ENCODE peak calls at places on chromosomes 12 and 14, in four cellular contexts. One of them, this sample, is unnamed.

GRCh38 chr12:6461401-6462233 is 8.9 kb downstream of the VAMP1 start:
- DNase-seq in fibroblast of the aortic adventitia: no peak
- DNase-seq in transverse colon: peak
- DNase-seq in psoas muscle: peak
- DNase-seq in this sample: no peak

GRCh38 chr14:105852378-105853088 is 326.1 kb downstream of the TMEM121 start:
- DNase-seq in fibroblast of the aortic adventitia: no peak
- DNase-seq in transverse colon: peak
- DNase-seq in psoas muscle: no peak
- DNase-seq in this sample: no peak

GRCh38 chr12:64757778-64758177 is 1.4 kb downstream of the GNS start:
- DNase-seq in fibroblast of the aortic adventitia: peak
- DNase-seq in transverse colon: no peak
- DNase-seq in psoas muscle: no peak
- DNase-seq in this sample: no peak

GRCh38 chr14:74491952-74492351 is 1.2 kb downstream of the NPC2 start:
- DNase-seq in fibroblast of the aortic adventitia: peak
- DNase-seq in transverse colon: no peak
- DNase-seq in psoas muscle: no peak
- DNase-seq in this sample: no peak

GRCh38 chr12:16369156-16369555 is 21.7 kb downstream of the MGST1 start:
- DNase-seq in fibroblast of the aortic adventitia: no peak
- DNase-seq in transverse colon: no peak
- DNase-seq in psoas muscle: no peak
- DNase-seq in this sample: no peak

GRCh38 chr14:99430491-99430890 is 50.2 kb downstream of the SETD3 start:
- DNase-seq in fibroblast of the aortic adventitia: no peak
- DNase-seq in transverse colon: no peak
- DNase-seq in psoas muscle: no peak
- DNase-seq in this sample: no peak

GRCh38 chr12:115176741-115177400 is 492.9 kb upstream of the TBX3 start:
- DNase-seq in fibroblast of the aortic adventitia: no peak
- DNase-seq in transverse colon: no peak
- DNase-seq in psoas muscle: no peak
- DNase-seq in this sample: no peak

GRCh38 chr12:32265920-32266319 is 133.4 kb upstream of the FGD4 start:
- DNase-seq in fibroblast of the aortic adventitia: no peak
- DNase-seq in transverse colon: no peak
- DNase-seq in psoas muscle: no peak
- DNase-seq in this sample: no peak

GRCh38 chr12:102051431-102051965 is 10.3 kb downstream of the WASHC3 start:
- DNase-seq in fibroblast of the aortic adventitia: no peak
- DNase-seq in transverse colon: no peak
- DNase-seq in psoas muscle: no peak
- DNase-seq in this sample: no peak

GRCh38 chr12:52867636-52868035 is 18.8 kb upstream of the KRT78 start:
- DNase-seq in fibroblast of the aortic adventitia: no peak
- DNase-seq in transverse colon: peak
- DNase-seq in psoas muscle: peak
- DNase-seq in this sample: no peak

GRCh38 chr14:57982802-57983201 is 116.9 kb upstream of the SLC35F4 start:
- DNase-seq in fibroblast of the aortic adventitia: no peak
- DNase-seq in transverse colon: no peak
- DNase-seq in psoas muscle: no peak
- DNase-seq in this sample: peak

GRCh38 chr12:69069479-69069878 is 136.5 kb upstream of the CPM start:
- DNase-seq in fibroblast of the aortic adventitia: no peak
- DNase-seq in transverse colon: no peak
- DNase-seq in psoas muscle: no peak
- DNase-seq in this sample: no peak

GRCh38 chr14:64347748-64348147 is 40.4 kb upstream of the MTHFD1 start:
- DNase-seq in fibroblast of the aortic adventitia: no peak
- DNase-seq in transverse colon: no peak
- DNase-seq in psoas muscle: no peak
- DNase-seq in this sample: no peak

GRCh38 chr14:38103542-38104225 is 104.0 kb upstream of the SSTR1 start:
- DNase-seq in fibroblast of the aortic adventitia: no peak
- DNase-seq in transverse colon: no peak
- DNase-seq in psoas muscle: no peak
- DNase-seq in this sample: no peak

GRCh38 chr12:71158361-71158882 is 623 bp upstream of the TSPAN8 start:
- DNase-seq in fibroblast of the aortic adventitia: peak
- DNase-seq in transverse colon: peak
- DNase-seq in psoas muscle: no peak
- DNase-seq in this sample: no peak

GRCh38 chr14:96403409-96403808 is 11.5 kb downstream of the AK7 start:
- DNase-seq in fibroblast of the aortic adventitia: no peak
- DNase-seq in transverse colon: no peak
- DNase-seq in psoas muscle: no peak
- DNase-seq in this sample: no peak

GRCh38 chr12:93415723-93416464 is 25.9 kb downstream of the UBE2N start:
- DNase-seq in fibroblast of the aortic adventitia: peak
- DNase-seq in transverse colon: no peak
- DNase-seq in psoas muscle: no peak
- DNase-seq in this sample: no peak

GRCh38 chr12:27076930-27077329 is 5.4 kb downstream of the C12orf71 start:
- DNase-seq in fibroblast of the aortic adventitia: no peak
- DNase-seq in transverse colon: no peak
- DNase-seq in psoas muscle: no peak
- DNase-seq in this sample: no peak

GRCh38 chr14:64841121-64841611 is 38.5 kb downstream of the SPTB start:
- DNase-seq in fibroblast of the aortic adventitia: peak
- DNase-seq in transverse colon: no peak
- DNase-seq in psoas muscle: peak
- DNase-seq in this sample: no peak

GRCh38 chr14:33646692-33647260 is 304.1 kb downstream of the EGLN3 start:
- DNase-seq in fibroblast of the aortic adventitia: peak
- DNase-seq in transverse colon: no peak
- DNase-seq in psoas muscle: no peak
- DNase-seq in this sample: no peak

GRCh38 chr12:24921251-24922038 is 27.5 kb downstream of the BCAT1 start:
- DNase-seq in fibroblast of the aortic adventitia: peak
- DNase-seq in transverse colon: no peak
- DNase-seq in psoas muscle: no peak
- DNase-seq in this sample: no peak

GRCh38 chr14:87002831-87003230 is 990.2 kb downstream of the GALC start:
- DNase-seq in fibroblast of the aortic adventitia: peak
- DNase-seq in transverse colon: no peak
- DNase-seq in psoas muscle: no peak
- DNase-seq in this sample: no peak

GRCh38 chr12:75177997-75178396 is 31.6 kb downstream of the KCNC2 start:
- DNase-seq in fibroblast of the aortic adventitia: peak
- DNase-seq in transverse colon: no peak
- DNase-seq in psoas muscle: no peak
- DNase-seq in this sample: no peak

GRCh38 chr14:53912121-53912520 is 44.5 kb downstream of the BMP4 start:
- DNase-seq in fibroblast of the aortic adventitia: no peak
- DNase-seq in transverse colon: no peak
- DNase-seq in psoas muscle: no peak
- DNase-seq in this sample: no peak

GRCh38 chr12:131091413-131091975 is 137.8 kb downstream of the ADGRD1 start:
- DNase-seq in fibroblast of the aortic adventitia: no peak
- DNase-seq in transverse colon: peak
- DNase-seq in psoas muscle: no peak
- DNase-seq in this sample: no peak

GRCh38 chr14:55702501-55702900 is 122.5 kb downstream of the KTN1 start:
- DNase-seq in fibroblast of the aortic adventitia: no peak
- DNase-seq in transverse colon: no peak
- DNase-seq in psoas muscle: no peak
- DNase-seq in this sample: no peak

GRCh38 chr12:25082628-25083027 is 112.3 kb downstream of the DNAI7 start:
- DNase-seq in fibroblast of the aortic adventitia: no peak
- DNase-seq in transverse colon: no peak
- DNase-seq in psoas muscle: no peak
- DNase-seq in this sample: no peak

GRCh38 chr14:50520947-50521815 is 11.2 kb downstream of the MAP4K5 start:
- DNase-seq in fibroblast of the aortic adventitia: peak
- DNase-seq in transverse colon: peak
- DNase-seq in psoas muscle: no peak
- DNase-seq in this sample: no peak

GRCh38 chr12:89181271-89181920 is 170.9 kb downstream of the DUSP6 start:
- DNase-seq in fibroblast of the aortic adventitia: peak
- DNase-seq in transverse colon: no peak
- DNase-seq in psoas muscle: no peak
- DNase-seq in this sample: no peak

GRCh38 chr12:26369588-26369987 is 174.2 kb downstream of the SSPN start:
- DNase-seq in fibroblast of the aortic adventitia: peak
- DNase-seq in transverse colon: no peak
- DNase-seq in psoas muscle: no peak
- DNase-seq in this sample: no peak

GRCh38 chr12:2052861-2053674 is at the start of gene CACNA1C:
- DNase-seq in fibroblast of the aortic adventitia: peak
- DNase-seq in transverse colon: peak
- DNase-seq in psoas muscle: peak
- DNase-seq in this sample: peak

GRCh38 chr14:79598339-79598738 is 613.0 kb downstream of the DIO2 start:
- DNase-seq in fibroblast of the aortic adventitia: peak
- DNase-seq in transverse colon: no peak
- DNase-seq in psoas muscle: no peak
- DNase-seq in this sample: no peak

GRCh38 chr14:59679872-59680271 is 103.3 kb upstream of the CCDC175 start:
- DNase-seq in fibroblast of the aortic adventitia: peak
- DNase-seq in transverse colon: no peak
- DNase-seq in psoas muscle: no peak
- DNase-seq in this sample: no peak

GRCh38 chr12:67630373-67631088 is 18.0 kb upstream of the DYRK2 start:
- DNase-seq in fibroblast of the aortic adventitia: no peak
- DNase-seq in transverse colon: peak
- DNase-seq in psoas muscle: peak
- DNase-seq in this sample: no peak
- TF ChIP-seq CTCF in fibroblast of the aortic adventitia: no peak
- TF ChIP-seq CTCF in transverse colon: peak
- TF ChIP-seq CTCF in psoas muscle: no peak
- TF ChIP-seq CTCF in this sample: no peak

DNA sequence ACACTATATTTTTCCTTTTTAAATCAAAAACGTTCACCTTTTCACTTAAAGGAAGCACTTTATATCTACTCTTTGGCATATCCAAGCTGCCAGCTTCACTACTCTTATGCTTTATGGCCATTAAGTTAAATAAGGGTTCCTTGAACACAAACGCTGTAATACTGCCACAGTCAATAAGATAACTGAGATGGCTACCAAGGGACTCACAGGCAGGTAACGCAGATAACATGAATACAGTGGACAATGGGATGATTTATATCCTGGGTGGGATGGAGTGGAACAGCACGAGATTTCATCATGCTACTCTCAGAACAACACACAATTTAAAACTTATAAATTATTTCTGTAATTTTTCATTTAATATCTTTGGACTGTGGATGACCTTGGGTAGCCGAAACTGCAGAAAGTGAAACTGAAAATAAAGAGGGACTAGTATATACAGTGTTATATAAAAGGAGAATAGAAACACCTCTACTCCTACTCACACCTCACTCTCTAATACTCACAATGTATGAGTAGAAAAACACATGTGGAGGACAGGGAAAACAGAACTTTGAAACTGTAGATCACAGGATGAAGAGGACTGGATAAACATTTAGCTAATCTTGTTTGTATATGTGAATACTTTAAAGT is 367.3 kb downstream of the C12orf50 start:
- DNase-seq in fibroblast of the aortic adventitia: peak
- DNase-seq in transverse colon: no peak
- DNase-seq in psoas muscle: no peak
- DNase-seq in this sample: no peak
- H3K4me3 ChIP-seq in fibroblast of the aortic adventitia: peak
- H3K4me3 ChIP-seq in transverse colon: peak
- H3K4me3 ChIP-seq in psoas muscle: no peak
- H3K4me3 ChIP-seq in this sample: no peak

DNA sequence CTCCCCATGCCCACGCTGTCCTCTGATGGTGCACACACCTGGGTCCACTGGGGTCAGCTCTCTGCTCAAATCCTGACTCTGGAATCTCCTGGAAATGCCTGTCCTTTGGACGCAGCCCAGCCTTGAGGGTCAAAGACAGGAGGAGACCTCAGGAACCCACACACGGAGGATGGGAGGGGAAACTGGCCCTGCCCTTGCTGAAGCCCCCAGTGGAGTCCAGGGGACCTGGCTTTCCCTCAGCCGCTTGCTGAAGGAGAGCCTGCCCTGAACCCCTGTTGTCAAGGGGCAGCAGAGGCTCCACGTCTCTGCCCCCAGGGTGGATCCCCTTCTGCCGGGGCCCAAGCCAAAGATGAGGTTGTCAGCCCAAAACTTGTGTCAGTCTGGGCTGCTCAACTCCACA is 16.9 kb downstream of the GALNT9 start:
- DNase-seq in fibroblast of the aortic adventitia: no peak
- DNase-seq in transverse colon: no peak
- DNase-seq in psoas muscle: peak
- DNase-seq in this sample: no peak
- TF ChIP-seq CTCF in fibroblast of the aortic adventitia: no peak
- TF ChIP-seq CTCF in transverse colon: no peak
- TF ChIP-seq CTCF in psoas muscle: no peak
- TF ChIP-seq CTCF in this sample: no peak

GRCh38 chr14:73026243-73026844 is 562 bp downstream of the ZFYVE1 start:
- DNase-seq in fibroblast of the aortic adventitia: no peak
- DNase-seq in transverse colon: no peak
- DNase-seq in psoas muscle: no peak
- DNase-seq in this sample: no peak

GRCh38 chr14:73025544-73025943 is 1.4 kb downstream of the ZFYVE1 start:
- DNase-seq in fibroblast of the aortic adventitia: peak
- DNase-seq in transverse colon: no peak
- DNase-seq in psoas muscle: no peak
- DNase-seq in this sample: no peak

GRCh38 chr14:73026845-73027542 is at the start of gene ZFYVE1:
- DNase-seq in fibroblast of the aortic adventitia: peak
- DNase-seq in transverse colon: peak
- DNase-seq in psoas muscle: peak
- DNase-seq in this sample: peak

GRCh38 chr14:73027984-73028383 is 1.1 kb upstream of the ZFYVE1 start:
- DNase-seq in fibroblast of the aortic adventitia: no peak
- DNase-seq in transverse colon: no peak
- DNase-seq in psoas muscle: no peak
- DNase-seq in this sample: no peak

DNA sequence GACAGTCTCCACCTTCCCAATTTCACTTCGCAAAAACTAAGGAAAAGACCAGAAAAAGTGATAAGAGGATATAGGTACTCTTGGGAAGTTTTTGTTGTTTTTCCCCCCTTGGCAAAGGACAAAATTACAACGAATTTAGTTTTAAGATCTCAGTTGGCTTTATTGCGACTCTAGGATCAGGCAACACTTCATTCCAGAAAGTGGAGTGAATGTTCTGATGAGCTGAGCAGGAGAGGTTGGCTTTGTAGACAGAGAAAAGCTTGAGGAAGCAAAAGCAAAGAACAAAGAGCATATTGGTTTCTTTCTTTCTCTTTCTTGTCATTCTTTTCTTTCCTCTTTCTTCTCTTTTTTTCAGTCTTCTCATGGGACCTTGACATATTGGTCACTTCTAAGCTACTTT is 640 bp upstream of the ZFYVE1 start:
- DNase-seq in fibroblast of the aortic adventitia: no peak
- DNase-seq in transverse colon: no peak
- DNase-seq in psoas muscle: no peak
- DNase-seq in this sample: no peak
- H3K4me3 ChIP-seq in fibroblast of the aortic adventitia: peak
- H3K4me3 ChIP-seq in transverse colon: peak
- H3K4me3 ChIP-seq in psoas muscle: peak
- H3K4me3 ChIP-seq in this sample: peak

GRCh38 chr14:77320238-77320935 is at the start of gene POMT2:
- DNase-seq in fibroblast of the aortic adventitia: peak
- DNase-seq in transverse colon: peak
- DNase-seq in psoas muscle: peak
- DNase-seq in this sample: peak
- TF ChIP-seq CTCF in fibroblast of the aortic adventitia: peak
- TF ChIP-seq CTCF in transverse colon: peak
- TF ChIP-seq CTCF in psoas muscle: peak
- TF ChIP-seq CTCF in this sample: peak